ENCODE peak calls at places on chromosomes 1 and 21, in four cellular contexts. One of them, this sample, is unnamed.

GRCh38 chr1:70441392-70442035 is 30.4 kb downstream of the CTH start:
- DNase-seq in HFF-Myc: no peak
- DNase-seq in activated CD8-positive, alpha-beta memory T cell treated with anti-CD3 and anti-CD28 coated beads for 4 hours: no peak
- DNase-seq in Calu3: no peak
- DNase-seq in this sample: no peak

GRCh38 chr1:172356620-172357019 is 63.9 kb upstream of the C1orf105 start:
- DNase-seq in activated CD8-positive, alpha-beta memory T cell treated with anti-CD3 and anti-CD28 coated beads for 4 hours: no peak
- DNase-seq in Calu3: no peak
- DNase-seq in HFF-Myc: no peak
- DNase-seq in this sample: peak; percentile 76

GRCh38 chr1:171901245-171901644 is 59.9 kb downstream of the DNM3 start:
- DNase-seq in activated CD8-positive, alpha-beta memory T cell treated with anti-CD3 and anti-CD28 coated beads for 4 hours: no peak
- DNase-seq in Calu3: no peak
- DNase-seq in HFF-Myc: no peak
- DNase-seq in this sample: no peak

GRCh38 chr1:203322480-203323179 is 17.3 kb downstream of the BTG2 start:
- DNase-seq in activated CD8-positive, alpha-beta memory T cell treated with anti-CD3 and anti-CD28 coated beads for 4 hours: no peak
- DNase-seq in Calu3: no peak
- DNase-seq in HFF-Myc: no peak
- DNase-seq in this sample: no peak

GRCh38 chr1:41711581-41711980 is 207.1 kb downstream of the HIVEP3 start:
- DNase-seq in activated CD8-positive, alpha-beta memory T cell treated with anti-CD3 and anti-CD28 coated beads for 4 hours: no peak
- DNase-seq in HFF-Myc: no peak
- DNase-seq in Calu3: no peak
- DNase-seq in this sample: no peak

GRCh38 chr1:176568185-176568584 is 105.2 kb downstream of the PAPPA2 start:
- DNase-seq in Calu3: no peak
- DNase-seq in HFF-Myc: no peak
- DNase-seq in activated CD8-positive, alpha-beta memory T cell treated with anti-CD3 and anti-CD28 coated beads for 4 hours: no peak
- DNase-seq in this sample: no peak

GRCh38 chr1:161038523-161039153 is at the start of gene TSTD1:
- DNase-seq in Calu3: peak; percentile 85
- DNase-seq in HFF-Myc: no peak
- DNase-seq in activated CD8-positive, alpha-beta memory T cell treated with anti-CD3 and anti-CD28 coated beads for 4 hours: peak; percentile 73
- DNase-seq in this sample: peak; percentile 84

GRCh38 chr1:83959824-83960441 is 39.0 kb downstream of the TTLL7 start:
- DNase-seq in activated CD8-positive, alpha-beta memory T cell treated with anti-CD3 and anti-CD28 coated beads for 4 hours: no peak
- DNase-seq in Calu3: no peak
- DNase-seq in HFF-Myc: no peak
- DNase-seq in this sample: no peak

GRCh38 chr1:25922633-25923567 is 16.7 kb upstream of the STMN1 start:
- DNase-seq in Calu3: peak; percentile 15
- DNase-seq in HFF-Myc: no peak
- DNase-seq in activated CD8-positive, alpha-beta memory T cell treated with anti-CD3 and anti-CD28 coated beads for 4 hours: no peak
- DNase-seq in this sample: peak; percentile 45

GRCh38 chr1:21149430-21149861 is 27.3 kb downstream of the EIF4G3 start:
- DNase-seq in HFF-Myc: peak; percentile 51
- DNase-seq in Calu3: peak; percentile 24
- DNase-seq in activated CD8-positive, alpha-beta memory T cell treated with anti-CD3 and anti-CD28 coated beads for 4 hours: no peak
- DNase-seq in this sample: peak; percentile 30

GRCh38 chr21:35191754-35192153 is 142.7 kb upstream of the RUNX1 start:
- DNase-seq in activated CD8-positive, alpha-beta memory T cell treated with anti-CD3 and anti-CD28 coated beads for 4 hours: no peak
- DNase-seq in Calu3: no peak
- DNase-seq in HFF-Myc: no peak
- DNase-seq in this sample: no peak

GRCh38 chr21:45365608-45366241 is 39.2 kb upstream of the COL18A1 start:
- DNase-seq in activated CD8-positive, alpha-beta memory T cell treated with anti-CD3 and anti-CD28 coated beads for 4 hours: no peak
- DNase-seq in HFF-Myc: no peak
- DNase-seq in Calu3: no peak
- DNase-seq in this sample: peak; percentile 48

GRCh38 chr1:57410532-57410931 is 13.3 kb downstream of the DAB1 start:
- DNase-seq in Calu3: no peak
- DNase-seq in activated CD8-positive, alpha-beta memory T cell treated with anti-CD3 and anti-CD28 coated beads for 4 hours: no peak
- DNase-seq in HFF-Myc: no peak
- DNase-seq in this sample: no peak

GRCh38 chr1:24878775-24879742 is 51.0 kb downstream of the RUNX3 start:
- DNase-seq in Calu3: no peak
- DNase-seq in activated CD8-positive, alpha-beta memory T cell treated with anti-CD3 and anti-CD28 coated beads for 4 hours: no peak
- DNase-seq in HFF-Myc: peak; percentile 7
- DNase-seq in this sample: no peak

GRCh38 chr1:41305576-41306365 is 55.5 kb upstream of the FOXO6 start:
- DNase-seq in HFF-Myc: no peak
- DNase-seq in Calu3: no peak
- DNase-seq in activated CD8-positive, alpha-beta memory T cell treated with anti-CD3 and anti-CD28 coated beads for 4 hours: no peak
- DNase-seq in this sample: no peak

GRCh38 chr1:5286244-5286643 is 631.8 kb downstream of the AJAP1 start:
- DNase-seq in activated CD8-positive, alpha-beta memory T cell treated with anti-CD3 and anti-CD28 coated beads for 4 hours: peak; percentile 7
- DNase-seq in Calu3: no peak
- DNase-seq in HFF-Myc: no peak
- DNase-seq in this sample: no peak

GRCh38 chr1:58584082-58584895 is 7.2 kb upstream of the TACSTD2 start:
- DNase-seq in HFF-Myc: peak; percentile 90
- DNase-seq in activated CD8-positive, alpha-beta memory T cell treated with anti-CD3 and anti-CD28 coated beads for 4 hours: no peak
- DNase-seq in Calu3: peak; percentile 76
- DNase-seq in this sample: peak; percentile 66

GRCh38 chr21:15682977-15683376 is 46.8 kb upstream of the USP25 start:
- DNase-seq in activated CD8-positive, alpha-beta memory T cell treated with anti-CD3 and anti-CD28 coated beads for 4 hours: no peak
- DNase-seq in Calu3: no peak
- DNase-seq in HFF-Myc: no peak
- DNase-seq in this sample: no peak

GRCh38 chr1:1610796-1611597 is 4.3 kb upstream of the MIB2 start:
- DNase-seq in activated CD8-positive, alpha-beta memory T cell treated with anti-CD3 and anti-CD28 coated beads for 4 hours: no peak
- DNase-seq in HFF-Myc: no peak
- DNase-seq in Calu3: no peak
- DNase-seq in this sample: no peak

GRCh38 chr1:149916193-149916926 is 1.3 kb downstream of the SV2A start:
- DNase-seq in activated CD8-positive, alpha-beta memory T cell treated with anti-CD3 and anti-CD28 coated beads for 4 hours: no peak
- DNase-seq in Calu3: no peak
- DNase-seq in HFF-Myc: no peak
- DNase-seq in this sample: no peak

GRCh38 chr1:161190962-161191521 is 7.8 kb downstream of the ADAMTS4 start:
- DNase-seq in activated CD8-positive, alpha-beta memory T cell treated with anti-CD3 and anti-CD28 coated beads for 4 hours: no peak
- DNase-seq in Calu3: no peak
- DNase-seq in HFF-Myc: no peak
- DNase-seq in this sample: no peak

GRCh38 chr1:100950776-100951175 is 54.9 kb downstream of the SLC30A7 start:
- DNase-seq in HFF-Myc: peak; percentile 27
- DNase-seq in activated CD8-positive, alpha-beta memory T cell treated with anti-CD3 and anti-CD28 coated beads for 4 hours: no peak
- DNase-seq in Calu3: no peak
- DNase-seq in this sample: no peak

GRCh38 chr1:43944860-43945259 is 1.9 kb upstream of the IPO13 start:
- DNase-seq in Calu3: no peak
- DNase-seq in HFF-Myc: no peak
- DNase-seq in activated CD8-positive, alpha-beta memory T cell treated with anti-CD3 and anti-CD28 coated beads for 4 hours: no peak
- DNase-seq in this sample: no peak

GRCh38 chr1:51736702-51737101 is 119.8 kb downstream of the OSBPL9 start:
- DNase-seq in Calu3: peak; percentile 45
- DNase-seq in activated CD8-positive, alpha-beta memory T cell treated with anti-CD3 and anti-CD28 coated beads for 4 hours: no peak
- DNase-seq in HFF-Myc: no peak
- DNase-seq in this sample: peak; percentile 70

GRCh38 chr1:62271932-62272728 is 47.1 kb downstream of the KANK4 start:
- DNase-seq in activated CD8-positive, alpha-beta memory T cell treated with anti-CD3 and anti-CD28 coated beads for 4 hours: peak; percentile 0
- DNase-seq in Calu3: no peak
- DNase-seq in HFF-Myc: peak; percentile 30
- DNase-seq in this sample: no peak

GRCh38 chr1:17315542-17316130 is 7.6 kb downstream of the PADI4 start:
- DNase-seq in HFF-Myc: no peak
- DNase-seq in Calu3: no peak
- DNase-seq in activated CD8-positive, alpha-beta memory T cell treated with anti-CD3 and anti-CD28 coated beads for 4 hours: no peak
- DNase-seq in this sample: no peak

GRCh38 chr1:18682375-18682774 is 51.7 kb downstream of the PAX7 start:
- DNase-seq in activated CD8-positive, alpha-beta memory T cell treated with anti-CD3 and anti-CD28 coated beads for 4 hours: no peak
- DNase-seq in HFF-Myc: no peak
- DNase-seq in Calu3: no peak
- DNase-seq in this sample: no peak

GRCh38 chr21:42983102-42983501 is 8.7 kb downstream of the PKNOX1 start:
- DNase-seq in activated CD8-positive, alpha-beta memory T cell treated with anti-CD3 and anti-CD28 coated beads for 4 hours: no peak
- DNase-seq in HFF-Myc: no peak
- DNase-seq in Calu3: no peak
- DNase-seq in this sample: no peak

GRCh38 chr1:7744882-7745281 is 26.2 kb upstream of the VAMP3 start:
- DNase-seq in activated CD8-positive, alpha-beta memory T cell treated with anti-CD3 and anti-CD28 coated beads for 4 hours: no peak
- DNase-seq in HFF-Myc: no peak
- DNase-seq in Calu3: no peak
- DNase-seq in this sample: no peak

GRCh38 chr1:2880086-2880485 is 78.6 kb upstream of the TTC34 start:
- DNase-seq in activated CD8-positive, alpha-beta memory T cell treated with anti-CD3 and anti-CD28 coated beads for 4 hours: no peak
- DNase-seq in HFF-Myc: no peak
- DNase-seq in Calu3: no peak
- DNase-seq in this sample: no peak

GRCh38 chr1:17873007-17873675 is 118.0 kb downstream of the ACTL8 start:
- DNase-seq in HFF-Myc: no peak
- DNase-seq in activated CD8-positive, alpha-beta memory T cell treated with anti-CD3 and anti-CD28 coated beads for 4 hours: no peak
- DNase-seq in Calu3: no peak
- DNase-seq in this sample: no peak

GRCh38 chr1:52323731-52324130 is 42.3 kb downstream of the CC2D1B start:
- DNase-seq in activated CD8-positive, alpha-beta memory T cell treated with anti-CD3 and anti-CD28 coated beads for 4 hours: no peak
- DNase-seq in HFF-Myc: no peak
- DNase-seq in Calu3: no peak
- DNase-seq in this sample: no peak